ENCODE peak calls at places on chromosome 15, in four cellular contexts. U, E, J and S are unnamed samples.

GRCh38 chr15:73601449-73602425 is 31.5 kb downstream of the NPTN start:
- DNase-seq in J (peak; percentile 19), U (peak; percentile 83), E (no peak), S (no peak)

GRCh38 chr15:36501063-36501678 is 78.3 kb upstream of the CDIN1 start:
- DNase-seq in U (peak; percentile 85), J (peak; percentile 64), E (no peak), S (peak; percentile 53)

GRCh38 chr15:85607842-85608241 is 186.9 kb downstream of the KLHL25 start:
- DNase-seq in U (peak; percentile 81), J (peak; percentile 87), E (no peak), S (no peak)

GRCh38 chr15:29871401-29871800 is 49.1 kb upstream of the TJP1 start:
- DNase-seq in U (no peak), E (no peak), J (no peak), S (no peak)

GRCh38 chr15:85955501-85956391 is 123.9 kb upstream of the AGBL1 start:
- DNase-seq in J (no peak), E (no peak), U (no peak), S (no peak)

GRCh38 chr15:30072630-30073029 is 10.1 kb upstream of the GOLGA8J start:
- DNase-seq in E (no peak), J (no peak), U (no peak), S (no peak)

GRCh38 chr15:75928680-75929608 is 25.3 kb downstream of the FBXO22 start:
- DNase-seq in U (peak; percentile 43), E (no peak), J (no peak), S (peak; percentile 60)

GRCh38 chr15:43218908-43219706 is 1.7 kb downstream of the EPB42 start:
- DNase-seq in U (peak; percentile 21), E (no peak), J (no peak), S (peak; percentile 45)

GRCh38 chr15:88701561-88702095 is 62.8 kb downstream of the ISG20 start:
- DNase-seq in E (no peak), U (peak; percentile 9), J (no peak), S (peak; percentile 9)

GRCh38 chr15:77527164-77527778 is 105.4 kb downstream of the LINGO1 start:
- DNase-seq in J (peak; percentile 60), U (peak; percentile 75), E (no peak), S (no peak)

GRCh38 chr15:57607570-57608000 is 15.9 kb downstream of the MYZAP start:
- DNase-seq in U (peak; percentile 57), E (peak; percentile 80), J (no peak), S (no peak)

GRCh38 chr15:31483924-31484368 is 157.3 kb downstream of the KLF13 start:
- DNase-seq in J (no peak), U (no peak), E (no peak), S (no peak)
- H3K4me3 ChIP-seq in J (no peak overlapping the region), U (no peak overlapping the region), E (no peak overlapping the region), S (no peak overlapping the region)

DNA sequence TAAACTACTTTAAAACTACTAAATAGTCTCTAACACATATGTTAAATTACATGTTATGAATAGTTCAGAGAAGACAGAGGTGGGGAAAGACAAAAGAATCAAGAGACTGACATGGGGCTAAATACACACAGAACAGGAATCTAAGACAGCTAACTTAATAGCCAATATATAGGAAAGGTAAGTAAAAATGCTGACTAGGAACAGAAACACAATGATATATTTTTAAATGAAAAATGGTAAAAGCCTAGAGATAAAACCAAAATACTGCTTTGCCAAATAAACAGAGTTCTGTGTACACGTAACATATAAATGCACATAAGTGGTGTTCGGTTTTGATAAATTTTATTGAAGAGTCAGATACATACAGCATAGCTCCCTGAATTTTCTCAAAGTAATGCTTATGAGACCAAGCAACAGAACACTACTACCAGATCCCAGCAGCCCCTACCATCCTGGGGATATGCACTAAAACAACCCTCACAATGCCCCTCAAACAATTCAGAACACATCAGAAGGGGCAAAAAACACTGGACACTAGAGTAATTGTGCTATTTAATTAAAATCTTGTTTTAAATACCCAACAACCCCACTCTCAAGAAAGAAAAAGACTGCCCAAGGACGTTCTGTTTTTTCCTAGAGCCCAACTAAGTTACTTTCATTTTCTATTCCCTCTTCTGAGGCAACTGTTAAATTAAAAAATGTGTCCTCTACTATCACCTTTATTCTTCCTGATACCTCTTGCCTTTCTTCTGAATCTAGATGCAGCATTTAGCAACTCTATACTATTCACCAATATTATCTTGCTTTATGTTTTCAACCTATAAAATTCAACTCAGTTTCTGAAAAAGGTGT is 121.1 kb downstream of the ADAM10 start:
- DNase-seq in U (peak; percentile 10), J (no peak), E (no peak), S (no peak)
- H3K4me3 ChIP-seq in U (no peak overlapping the region), J (no peak overlapping the region), E (peak overlapping the region; percentile 10), S (peak overlapping the region; percentile 46)

DNA sequence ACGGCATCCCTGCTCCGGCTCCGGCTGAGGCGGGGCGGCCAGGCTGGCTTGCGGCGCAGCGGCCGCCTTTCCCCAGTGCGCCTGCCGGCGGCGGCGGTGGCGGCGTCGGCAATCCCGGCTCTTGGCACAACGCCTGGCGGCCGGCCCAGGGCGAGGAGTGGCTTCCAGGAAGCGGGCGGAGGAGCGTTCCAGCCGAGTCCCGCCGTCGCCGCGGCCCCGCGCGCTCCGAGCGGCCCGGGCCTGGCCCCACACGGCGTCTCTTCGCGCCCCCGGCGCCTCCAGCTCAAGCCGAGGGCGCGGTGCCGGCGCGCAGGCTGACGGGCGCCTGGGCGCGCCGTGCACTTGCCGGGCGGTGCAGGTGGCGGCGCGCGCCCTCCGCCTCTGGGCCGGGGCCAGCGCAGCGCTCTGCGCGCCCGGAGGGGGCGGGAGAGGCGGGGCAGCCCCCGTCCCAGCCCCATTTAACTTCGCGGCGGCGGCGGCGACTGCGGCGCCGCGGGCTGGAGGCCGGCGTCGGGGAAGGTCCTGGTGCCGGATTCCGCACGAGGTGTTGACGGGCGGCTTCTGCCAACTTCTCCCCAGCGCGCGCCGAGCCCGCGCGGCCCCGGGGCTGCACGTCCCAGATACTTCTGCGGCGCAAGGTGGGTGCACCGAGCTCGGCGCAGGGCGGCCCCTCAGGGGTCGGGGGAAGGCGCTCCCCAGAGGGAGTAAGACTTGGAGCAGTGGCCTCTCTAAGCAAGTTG is at the start of gene ADAMTSL3:
- DNase-seq in U (peak; percentile 78), J (peak; percentile 9), E (peak; percentile 77), S (no peak)
- H3K4me3 ChIP-seq in U (peak within 1 kb of the TSS; percentile 41), J (peak within 1 kb of the TSS; percentile 9), E (peak within 1 kb of the TSS; percentile 66), S (no peak within 1 kb of the TSS)

DNA sequence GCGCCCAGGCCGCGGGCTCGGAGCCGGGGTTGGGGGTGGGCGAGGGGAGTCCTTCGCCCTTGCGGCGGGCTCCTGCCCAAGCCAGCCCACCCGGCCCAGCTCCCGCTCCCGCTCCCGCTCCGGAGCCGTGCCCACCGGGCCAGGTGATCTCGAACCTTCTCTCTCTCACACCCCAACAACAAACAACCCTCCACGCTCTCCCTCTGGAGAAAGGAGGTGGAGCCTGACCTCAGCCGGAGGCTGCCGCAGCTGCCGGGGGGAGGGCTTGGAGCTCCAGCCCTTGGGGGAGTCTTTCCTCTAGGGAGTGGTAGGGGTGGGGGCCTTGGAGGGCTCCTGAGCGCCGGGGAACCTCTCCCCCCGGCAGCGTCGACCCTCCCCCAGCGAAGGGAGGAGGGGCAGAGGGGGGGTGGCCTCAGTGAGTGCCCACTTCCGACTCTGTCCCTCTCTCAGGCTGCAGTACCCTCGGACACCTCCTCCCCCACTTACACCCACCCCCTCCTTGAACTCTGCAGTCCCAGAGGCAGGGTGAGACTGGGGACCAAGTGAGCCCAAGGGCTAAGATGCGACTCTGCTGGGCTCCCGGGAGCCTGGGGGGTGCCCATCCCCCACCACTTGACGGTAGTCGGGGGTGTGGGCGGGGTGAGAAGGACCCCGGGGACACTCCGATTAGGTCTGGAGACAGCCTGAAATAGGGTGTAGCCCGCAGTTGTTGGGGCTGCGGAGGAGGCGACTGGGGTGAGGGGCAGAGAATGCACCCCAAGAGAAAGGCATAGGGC is 4.4 kb upstream of the BAHD1 start:
- DNase-seq in U (no peak), E (no peak), J (no peak), S (no peak)
- H3K4me3 ChIP-seq in U (peak overlapping the region; percentile 25), E (peak overlapping the region; percentile 22), J (peak overlapping the region; percentile 40), S (peak overlapping the region; percentile 7)

GRCh38 chr15:63441266-63441665 is 59.6 kb upstream of the CA12 start:
- DNase-seq in J (no peak), E (no peak), U (no peak), S (no peak)
- H3K4me3 ChIP-seq in J (no peak overlapping the region), E (no peak overlapping the region), U (no peak overlapping the region), S (no peak overlapping the region)

GRCh38 chr15:100132309-100132708 is 209.5 kb downstream of the ADAMTS17 start:
- DNase-seq in J (no peak), E (no peak), U (no peak), S (no peak)

GRCh38 chr15:100133001-100133400 is 208.8 kb downstream of the ADAMTS17 start:
- DNase-seq in E (no peak), U (no peak), J (no peak), S (no peak)

GRCh38 chr15:100129677-100130076 is 212.1 kb downstream of the ADAMTS17 start:
- DNase-seq in U (no peak), E (no peak), J (no peak), S (no peak)

GRCh38 chr15:100133981-100134711 is 207.6 kb downstream of the ADAMTS17 start:
- DNase-seq in U (no peak), E (no peak), J (no peak), S (no peak)

DNA sequence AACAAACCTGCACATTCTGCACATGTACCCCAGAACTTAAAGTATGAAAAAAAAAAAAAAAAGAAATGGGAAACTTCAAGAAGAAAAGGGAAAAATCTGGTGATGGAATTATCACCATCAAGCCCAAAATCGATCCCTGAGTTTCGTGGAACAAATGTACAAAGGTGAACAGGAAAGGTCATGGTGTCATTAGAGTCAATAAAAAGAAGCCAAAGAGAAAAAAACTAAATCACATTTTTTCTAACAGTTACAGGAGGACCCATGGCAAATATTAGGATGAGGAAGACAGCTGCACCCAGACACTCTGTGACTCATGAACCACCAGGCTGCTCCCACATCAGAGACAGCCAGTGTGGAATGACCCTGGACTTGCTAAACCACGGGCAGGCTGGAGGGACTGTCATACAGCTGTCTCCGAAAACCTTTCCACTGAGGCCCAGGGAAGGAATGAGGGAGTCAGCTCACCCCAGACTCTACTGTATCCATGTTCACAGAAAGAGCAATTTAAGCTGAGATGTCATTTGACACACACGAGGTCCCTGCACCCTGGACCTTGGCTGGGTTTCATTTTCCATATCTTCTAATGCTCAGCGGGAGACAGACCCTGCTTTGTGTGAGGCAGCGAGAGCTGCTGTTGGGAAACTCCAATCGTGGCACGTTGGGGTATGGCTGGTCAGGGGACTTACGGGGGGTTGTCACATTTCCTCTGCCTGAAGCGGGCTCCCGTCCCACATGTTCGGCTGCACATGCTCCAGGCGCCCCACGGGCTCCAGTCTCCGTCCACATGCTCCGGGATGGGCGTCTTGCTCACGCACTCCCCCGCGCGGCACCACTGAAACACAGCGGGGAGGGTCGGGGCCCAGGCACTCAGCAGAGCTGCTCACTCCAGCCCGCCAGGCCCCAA is 210.2 kb downstream of the ADAMTS17 start:
- DNase-seq in U (peak; percentile 75), J (no peak), E (no peak), S (no peak)
- H3K4me3 ChIP-seq in U (no peak overlapping the region), J (no peak overlapping the region), E (no peak overlapping the region), S (no peak overlapping the region)

DNA sequence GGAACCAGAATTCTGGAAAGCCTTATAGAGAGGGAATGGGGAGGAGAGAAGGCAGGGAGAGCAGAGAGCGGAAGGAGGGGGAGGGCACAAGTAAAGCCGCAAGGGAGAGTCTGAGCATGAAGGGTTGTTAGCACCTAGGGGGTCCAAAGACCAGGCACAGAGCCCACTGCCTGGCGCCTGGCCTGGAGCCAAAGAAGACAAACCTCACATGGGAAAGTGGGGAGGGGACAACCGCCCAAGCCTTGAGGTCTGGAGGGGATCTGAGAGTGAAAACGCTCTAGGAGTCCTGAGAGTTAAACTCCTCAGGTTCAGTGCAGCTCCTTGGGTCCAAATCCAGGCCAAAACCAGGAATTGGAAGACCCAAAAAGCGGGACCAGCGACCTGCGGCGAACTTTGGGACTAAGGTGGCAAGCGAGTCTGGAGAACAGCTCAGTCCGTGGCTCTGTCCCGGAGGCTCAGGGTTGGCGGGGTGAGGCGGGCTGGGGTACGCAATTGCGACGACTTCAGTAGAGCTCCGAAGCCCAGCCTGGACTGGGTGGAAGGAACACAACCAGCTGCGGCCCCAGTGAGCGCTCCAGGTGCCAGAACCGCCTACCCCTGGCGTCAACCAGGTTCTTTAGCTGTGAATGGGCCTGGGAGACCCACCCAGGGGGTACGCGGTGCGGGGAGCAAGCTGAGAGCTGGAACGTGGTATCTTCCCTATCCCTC is 807 bp upstream of the INAFM2 start:
- DNase-seq in U (peak; percentile 62), E (no peak), J (no peak), S (no peak)
- H3K4me3 ChIP-seq in U (peak overlapping the region; percentile 27), E (peak overlapping the region; percentile 85), J (peak overlapping the region; percentile 31), S (peak overlapping the region; percentile 38)

GRCh38 chr15:66456211-66456610 is 41.4 kb downstream of the SNAPC5 start:
- DNase-seq in E (no peak), U (no peak), J (no peak), S (no peak)
- H3K4me3 ChIP-seq in E (no peak overlapping the region), U (no peak overlapping the region), J (no peak overlapping the region), S (no peak overlapping the region)